ENCODE peak calls at places on chromosomes 13 and 19, in eight cellular contexts. U, T, P, G, H, F, D and S are unnamed samples.

GRCh38 chr13:99687728-99688397 is 186.6 kb downstream of the TM9SF2 start:
- DNase-seq in U (peak; percentile 69), T (peak; percentile 65), P (no peak), G (no peak), H (no peak), F (no peak), D (no peak), S (no peak)

GRCh38 chr19:41530184-41530534 is 45.8 kb upstream of the CEACAM21 start:
- DNase-seq in U (no peak), T (no peak), P (no peak), G (no peak), H (no peak), F (no peak), D (no peak), S (no peak)

GRCh38 chr19:41248895-41249294 is 15.3 kb upstream of the HNRNPUL1 start:
- DNase-seq in U (no peak), T (no peak), P (no peak), G (no peak), H (no peak), F (no peak), D (no peak), S (no peak)

GRCh38 chr13:98252931-98253470 is 75.9 kb upstream of the RNF113B start:
- DNase-seq in U (no peak), T (no peak), P (peak; percentile 70), G (no peak), H (no peak), F (no peak), D (no peak), S (no peak)

GRCh38 chr13:79404361-79404760 is 1.7 kb downstream of the RBM26 start:
- DNase-seq in U (no peak), T (peak; percentile 15), P (no peak), G (no peak), H (no peak), F (no peak), D (no peak), S (no peak)

GRCh38 chr13:99208185-99208584 is 7.5 kb downstream of the UBAC2 start:
- DNase-seq in U (no peak), T (no peak), P (no peak), G (no peak), H (no peak), F (no peak), D (no peak), S (no peak)

GRCh38 chr19:39499082-39499642 is 415 bp downstream of the DLL3 start:
- DNase-seq in U (peak; percentile 66), T (peak; percentile 62), P (no peak), G (no peak), H (peak; percentile 58), F (no peak), D (no peak), S (peak; percentile 35)

GRCh38 chr19:4101496-4101770 is 22.5 kb downstream of the MAP2K2 start:
- DNase-seq in U (no peak), T (no peak), P (no peak), G (no peak), H (no peak), F (no peak), D (no peak), S (no peak)

GRCh38 chr19:18160792-18161690 is 8.1 kb downstream of the PIK3R2 start:
- DNase-seq in U (peak; percentile 77), T (peak; percentile 88), P (no peak), G (peak; percentile 76), H (peak; percentile 80), F (peak; percentile 81), D (peak; percentile 87), S (peak; percentile 90)

GRCh38 chr13:20882206-20882605 is 20.3 kb downstream of the XPO4 start:
- DNase-seq in U (no peak), T (peak; percentile 24), P (no peak), G (no peak), H (no peak), F (no peak), D (no peak), S (no peak)

GRCh38 chr13:20206065-20206725 is 13.5 kb upstream of the GJB2 start:
- DNase-seq in U (no peak), T (no peak), P (no peak), G (no peak), H (no peak), F (no peak), D (no peak), S (no peak)

GRCh38 chr13:59681630-59682311 is 482.0 kb downstream of the DIAPH3 start:
- DNase-seq in U (no peak), T (no peak), P (no peak), G (no peak), H (no peak), F (no peak), D (no peak), S (no peak)

GRCh38 chr19:44814517-44814916 is 5.6 kb downstream of the BCAM start:
- DNase-seq in U (no peak), T (no peak), P (no peak), G (no peak), H (no peak), F (no peak), D (no peak), S (no peak)

GRCh38 chr19:44812142-44812718 is 3.3 kb downstream of the BCAM start:
- DNase-seq in U (no peak), T (no peak), P (no peak), G (no peak), H (no peak), F (no peak), D (no peak), S (no peak)

GRCh38 chr19:44810555-44811447 is 1.9 kb downstream of the BCAM start:
- DNase-seq in U (no peak), T (no peak), P (no peak), G (no peak), H (no peak), F (no peak), D (no peak), S (no peak)

GRCh38 chr19:44814132-44814470 is 5.2 kb downstream of the BCAM start:
- DNase-seq in U (no peak), T (no peak), P (no peak), G (no peak), H (no peak), F (no peak), D (no peak), S (no peak)

GRCh38 chr19:44813331-44814131 is 4.6 kb downstream of the BCAM start:
- DNase-seq in U (peak; percentile 53), T (no peak), P (no peak), G (no peak), H (no peak), F (no peak), D (no peak), S (no peak)
- TF ChIP-seq CTCF in U (no peak), T (peak; percentile 10), P (no peak), G (no peak), H (no peak), F (no peak), D (no peak), S (no peak)

DNA sequence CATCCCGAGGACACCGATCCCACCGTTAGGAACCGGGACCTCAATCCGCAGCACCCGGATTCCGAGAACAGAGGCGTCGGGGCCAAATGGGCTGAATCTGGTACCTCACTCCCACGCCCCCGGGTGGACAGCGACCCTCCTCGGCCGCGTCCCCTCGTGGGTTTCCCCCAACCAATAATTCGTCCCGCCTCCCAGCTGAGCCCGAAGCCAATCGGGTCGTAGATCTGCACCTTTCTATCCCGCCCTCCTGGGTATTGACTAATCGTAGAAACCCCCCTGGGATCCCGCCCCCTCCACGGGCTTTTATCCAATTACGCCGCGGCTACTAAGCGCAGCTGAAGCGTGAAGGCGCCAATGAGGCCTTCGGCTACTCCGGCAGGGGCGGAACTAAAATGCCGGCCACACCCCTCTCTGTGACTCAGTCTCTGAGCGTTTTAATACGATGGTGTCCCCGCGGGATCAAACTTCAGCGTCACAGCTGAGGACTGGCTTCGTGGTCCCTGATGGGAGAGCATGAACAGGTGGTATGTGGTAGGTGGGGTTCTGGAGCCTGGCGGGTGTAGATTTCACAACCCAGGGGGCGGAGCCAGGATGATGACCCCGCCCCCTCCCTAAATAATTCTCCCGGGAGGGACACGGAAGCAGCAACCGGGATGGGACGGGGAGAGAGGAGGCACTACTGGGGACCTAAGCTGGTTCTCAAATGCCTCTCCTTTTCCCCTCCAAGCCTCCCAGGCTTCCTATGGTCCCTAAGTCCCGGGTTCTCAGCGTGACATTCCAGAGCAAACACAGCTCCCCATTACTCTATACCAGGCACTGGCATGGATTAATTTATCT is at the start of the genes CCDC159 and TMEM205:
- DNase-seq in U (peak; percentile 99), T (peak; percentile 100), P (peak; percentile 95), G (peak; percentile 100), H (peak; percentile 100), F (peak; percentile 98), D (peak; percentile 98), S (peak; percentile 93)
- TF ChIP-seq CTCF in U (no peak), T (peak; percentile 7), P (no peak), G (peak; percentile 14), H (peak; percentile 7), F (peak; percentile 7), D (no peak), S (no peak)

GRCh38 chr19:33208904-33209843 is 15.0 kb downstream of the LRP3 start:
- DNase-seq in U (no peak), T (no peak), P (no peak), G (peak; percentile 59), H (no peak), F (no peak), D (no peak), S (no peak)
- TF ChIP-seq CTCF in U (no peak), T (no peak), P (no peak), G (no peak), H (peak; percentile 8), F (no peak), D (no peak), S (no peak)

GRCh38 chr19:35613574-35613973 is 1.0 kb downstream of the HAUS5 start:
- DNase-seq in U (no peak), T (no peak), P (no peak), G (no peak), H (no peak), F (no peak), D (no peak), S (no peak)

GRCh38 chr19:35609881-35610353 is 2.6 kb upstream of the HAUS5 start:
- DNase-seq in U (no peak), T (no peak), P (no peak), G (no peak), H (no peak), F (no peak), D (no peak), S (peak; percentile 41)

GRCh38 chr19:35615036-35615435 is 2.5 kb downstream of the HAUS5 start:
- DNase-seq in U (no peak), T (no peak), P (no peak), G (no peak), H (no peak), F (no peak), D (no peak), S (no peak)

GRCh38 chr19:35612224-35612558 is 344 bp upstream of the HAUS5 start:
- DNase-seq in U (no peak), T (no peak), P (no peak), G (no peak), H (no peak), F (no peak), D (no peak), S (peak; percentile 21)

DNA sequence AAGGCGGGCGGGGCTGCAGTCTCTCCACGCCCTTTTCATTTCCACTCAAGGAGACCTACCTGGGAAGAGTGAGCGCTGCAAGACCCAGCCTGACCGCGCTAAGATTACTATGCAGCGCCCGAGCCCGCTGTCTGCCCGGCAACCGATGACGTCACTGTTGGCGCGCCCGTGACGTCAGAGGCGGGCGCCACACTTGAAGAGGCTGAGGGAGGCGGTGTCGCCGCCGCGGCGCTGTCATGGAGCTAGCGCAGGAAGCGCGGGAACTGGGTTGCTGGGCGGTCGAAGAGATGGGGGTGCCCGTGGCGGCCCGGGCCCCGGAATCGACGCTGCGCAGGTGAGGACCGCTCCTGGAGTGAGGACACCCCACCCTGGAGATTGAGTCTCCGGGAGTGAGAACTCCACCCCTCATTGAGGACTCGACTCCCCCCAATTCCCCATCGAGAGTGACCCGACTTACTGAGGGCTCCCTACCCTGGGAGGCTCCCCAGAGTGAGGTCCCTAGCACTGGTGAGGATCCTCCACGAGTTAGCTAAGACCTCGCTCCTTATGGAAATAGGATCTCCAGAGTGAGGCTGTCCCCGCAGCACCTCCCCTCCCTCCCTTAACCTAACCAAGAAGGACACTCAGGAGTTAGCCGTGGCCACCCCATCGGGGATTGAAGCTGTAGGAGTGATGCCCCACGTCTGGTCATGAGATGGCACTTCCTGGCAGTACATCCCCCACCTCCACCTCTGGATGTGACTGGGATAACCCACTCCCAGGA is at the start of gene HAUS5:
- DNase-seq in U (peak; percentile 96), T (peak; percentile 97), P (peak; percentile 34), G (peak; percentile 95), H (peak; percentile 91), F (peak; percentile 95), D (peak; percentile 96), S (peak; percentile 99)
- TF ChIP-seq CTCF in U (no peak), T (peak; percentile 4), P (no peak), G (peak; percentile 55), H (no peak), F (peak; percentile 47), D (peak; percentile 21), S (no peak)